ENCODE peak calls at places on chromosomes 3 and 15, in seven cellular contexts. E is GM23338, C is A549, V is SK-N-SH, Y is HL-60, K is HCT116, W is HepG2. L is an unnamed sample.
A peak's percentile ranks its signal among the peaks of the same experiment; 100 is the strongest.

GRCh38 chr3:177598110-177598833 is 401.0 kb upstream of the TBL1XR1 start:
- DNase-seq in E (no peak), C (no peak), V (no peak), Y (no peak), K (no peak), W (no peak), L (no peak)

GRCh38 chr15:28103402-28103801 is 4.3 kb upstream of the OCA2 start:
- DNase-seq in E (no peak), C (no peak), V (no peak), Y (no peak), K (no peak), W (no peak), L (no peak)

GRCh38 chr15:67915374-67916050 is 75.7 kb upstream of the RNU6-1 start:
- DNase-seq in E (peak; percentile 56), C (peak; percentile 97), V (no peak), Y (no peak), K (no peak), W (peak; percentile 96), L (no peak)

GRCh38 chr15:80818996-80819395 is 39.8 kb downstream of the CEMIP start:
- DNase-seq in E (no peak), C (no peak), V (no peak), Y (no peak), K (no peak), W (no peak), L (no peak)

GRCh38 chr3:12507871-12508281 is 23.6 kb downstream of the TSEN2 start:
- DNase-seq in E (no peak), C (no peak), V (peak; percentile 56), Y (no peak), K (no peak), W (no peak), L (no peak)

GRCh38 chr3:122892118-122892517 is 97.2 kb downstream of the SLC49A4 start:
- DNase-seq in E (no peak), C (no peak), V (no peak), Y (no peak), K (no peak), W (no peak), L (no peak)

GRCh38 chr3:59127071-59127470 is 77.2 kb upstream of the CFAP20DC start:
- DNase-seq in E (no peak), C (peak; percentile 18), V (peak; percentile 21), Y (no peak), K (no peak), W (no peak), L (no peak)

GRCh38 chr3:15558581-15558980 is 37.1 kb upstream of the COLQ start:
- DNase-seq in E (no peak), C (no peak), V (no peak), Y (no peak), K (no peak), W (no peak), L (no peak)

GRCh38 chr3:139455855-139456254 is 20.5 kb downstream of the RBP2 start:
- DNase-seq in E (peak; percentile 70), C (no peak), V (peak; percentile 26), Y (no peak), K (no peak), W (no peak), L (no peak)

GRCh38 chr15:91214675-91215590 is 114.9 kb downstream of the SV2B start:
- DNase-seq in E (peak; percentile 37), C (no peak), V (no peak), Y (no peak), K (no peak), W (no peak), L (no peak)

GRCh38 chr3:31946484-31947081 is 34.5 kb downstream of the OSBPL10 start:
- DNase-seq in E (peak; percentile 40), C (no peak), V (no peak), Y (no peak), K (no peak), W (no peak), L (no peak)

GRCh38 chr15:98360031-98360430 is 288.3 kb upstream of the IGF1R start:
- DNase-seq in E (no peak), C (no peak), V (no peak), Y (no peak), K (no peak), W (no peak), L (no peak)

GRCh38 chr3:55189359-55189801 is 261.5 kb upstream of the LRTM1 start:
- DNase-seq in E (peak; percentile 48), C (peak; percentile 37), V (no peak), Y (no peak), K (no peak), W (no peak), L (no peak)

GRCh38 chr3:179021119-179021903 is 50.3 kb downstream of the ZMAT3 start:
- DNase-seq in E (no peak), C (no peak), V (no peak), Y (no peak), K (no peak), W (no peak), L (no peak)

GRCh38 chr3:113514265-113514769 is 639 bp downstream of the SPICE1 start:
- DNase-seq in E (peak; percentile 29), C (no peak), V (no peak), Y (no peak), K (no peak), W (peak; percentile 1), L (no peak)

GRCh38 chr3:196620228-196620627 is 19.3 kb upstream of the NRROS start:
- DNase-seq in E (no peak), C (no peak), V (no peak), Y (peak; percentile 91), K (no peak), W (no peak), L (no peak)

GRCh38 chr3:16264174-16264707 is 502 bp downstream of the DPH3 start:
- DNase-seq in E (no peak), C (no peak), V (no peak), Y (no peak), K (no peak), W (no peak), L (no peak)

GRCh38 chr3:188913084-188913483 is 258.7 kb upstream of the TPRG1 start:
- DNase-seq in E (no peak), C (no peak), V (no peak), Y (no peak), K (no peak), W (no peak), L (no peak)

GRCh38 chr3:51355891-51356578 is 29.1 kb upstream of the MANF start:
- DNase-seq in E (no peak), C (no peak), V (no peak), Y (no peak), K (no peak), W (no peak), L (no peak)

GRCh38 chr15:52186651-52187486 is 4.3 kb downstream of the GNB5 start:
- DNase-seq in E (no peak), C (no peak), V (no peak), Y (no peak), K (no peak), W (no peak), L (no peak)

GRCh38 chr15:84818221-84819131 is 1.3 kb downstream of the ALPK3 start:
- DNase-seq in E (peak; percentile 82), C (peak; percentile 43), V (peak; percentile 51), Y (no peak), K (no peak), W (peak; percentile 74), L (no peak)

GRCh38 chr15:80175436-80175835 is 22.6 kb downstream of the FAH start:
- DNase-seq in E (no peak), C (no peak), V (no peak), Y (no peak), K (no peak), W (no peak), L (no peak)

GRCh38 chr3:152320201-152320617 is 51.5 kb downstream of the MBNL1 start:
- DNase-seq in E (no peak), C (no peak), V (peak; percentile 61), Y (no peak), K (no peak), W (no peak), L (no peak)

GRCh38 chr15:64739216-64739976 is 36.0 kb downstream of the RBPMS2 start:
- DNase-seq in E (no peak), C (no peak), V (no peak), Y (no peak), K (no peak), W (no peak), L (no peak)

DNA sequence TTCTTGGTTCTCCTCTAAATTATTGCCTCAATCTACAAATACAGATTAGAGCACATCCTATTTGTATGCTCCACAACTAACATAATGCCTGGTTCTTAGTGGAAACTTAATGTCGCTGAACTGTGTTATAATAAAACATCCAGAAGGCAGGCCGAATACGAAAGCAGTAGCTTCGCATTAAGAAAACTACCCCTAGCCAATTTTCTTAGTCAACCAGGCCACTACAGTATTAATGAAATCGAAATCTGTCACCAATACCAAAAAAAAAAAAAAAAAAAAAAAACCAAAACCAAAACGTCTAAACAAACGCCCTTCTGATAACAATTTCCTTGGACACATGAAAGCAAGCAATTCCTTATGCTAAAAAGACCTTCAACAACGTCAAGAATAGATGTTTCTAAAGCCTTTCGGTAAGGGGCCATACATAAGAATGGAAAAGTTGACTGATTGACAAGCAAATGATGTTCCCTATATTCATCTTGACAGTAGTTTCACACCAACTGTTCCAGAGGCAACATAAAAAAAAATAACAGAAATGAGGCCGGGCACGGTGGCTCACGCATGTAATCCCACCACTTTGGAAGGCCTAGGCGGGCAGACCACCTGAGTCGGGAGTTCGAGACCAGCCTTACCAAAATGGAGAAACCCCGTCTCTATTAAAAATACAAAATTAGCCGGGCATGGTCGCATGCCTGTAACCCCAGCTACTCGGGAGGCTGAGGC is 1.3 kb downstream of the DENND6A start:
- DNase-seq in E (peak; percentile 7), C (no peak), V (no peak), Y (no peak), K (no peak), W (no peak), L (no peak)
- TF ChIP-seq REST in E (no peak), C (no peak), V (no peak), Y (no peak), K (no peak), W (no peak), L (no peak)

DNA sequence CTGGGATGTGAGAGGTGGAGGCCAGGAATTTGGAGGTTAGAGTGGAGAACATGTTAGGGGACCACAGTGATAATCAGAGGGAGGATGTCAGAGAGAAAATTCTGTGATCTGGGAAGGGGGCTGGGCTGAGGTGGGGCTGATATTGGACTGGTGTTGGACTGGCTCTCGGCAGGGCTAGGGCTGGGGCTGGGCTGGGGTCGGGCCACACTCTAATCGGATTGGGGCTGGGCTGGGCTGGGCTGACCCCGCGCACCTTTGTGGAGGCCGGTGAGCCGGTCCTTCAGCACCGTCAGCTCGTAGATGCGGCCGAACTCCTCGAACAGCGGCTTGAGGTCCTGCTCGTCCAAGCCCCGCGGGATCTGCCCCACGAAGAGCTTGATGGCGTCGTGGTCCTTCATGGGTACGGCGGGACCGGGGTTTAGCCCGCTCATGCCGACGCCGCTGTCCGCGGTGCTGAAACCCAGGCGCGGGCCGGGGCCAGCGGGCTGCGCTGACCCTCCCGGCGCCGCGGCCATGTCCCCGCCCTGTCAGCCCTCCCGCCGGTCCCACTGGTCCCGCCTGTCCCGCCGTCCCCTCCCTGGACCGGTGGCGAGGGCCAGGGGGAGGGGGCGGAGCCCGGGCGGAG is 485 bp downstream of the CELF6 start:
- DNase-seq in E (peak; percentile 88), C (peak; percentile 62), V (no peak), Y (no peak), K (no peak), W (no peak), L (no peak)
- TF ChIP-seq REST in E (peak; percentile 100), C (peak; percentile 92), V (peak; percentile 100), Y (peak; percentile 96), K (peak; percentile 50), W (peak; percentile 84), L (peak; percentile 89)

GRCh38 chr3:100737334-100737733 is 28.0 kb downstream of the TFG start:
- DNase-seq in E (peak; percentile 75), C (peak; percentile 9), V (peak; percentile 24), Y (peak; percentile 2), K (no peak), W (no peak), L (no peak)
- TF ChIP-seq REST in E (no peak), C (no peak), V (no peak), Y (no peak), K (no peak), W (no peak), L (no peak)

GRCh38 chr3:37559461-37559860 is 302.2 kb upstream of the CTDSPL start:
- DNase-seq in E (peak; percentile 30), C (no peak), V (no peak), Y (no peak), K (no peak), W (no peak), L (no peak)
- TF ChIP-seq REST in E (no peak), C (no peak), V (no peak), Y (no peak), K (no peak), W (no peak), L (no peak)